ENCODE peak calls at places on chromosomes 16 and 17, in five cellular contexts. One of them, this sample, is unnamed.
A peak's percentile ranks its signal among the peaks of the same experiment; 100 is the strongest.

GRCh38 chr17:75209061-75209460 is 3.6 kb downstream of the NUP85 start:
- DNase-seq in fibroblast of mammary gland: no peak
- DNase-seq in tibial nerve: no peak
- DNase-seq in pancreas: no peak
- DNase-seq in AG04449: no peak
- DNase-seq in this sample: no peak

GRCh38 chr17:55641559-55642160 is 81.0 kb downstream of the TMEM100 start:
- DNase-seq in fibroblast of mammary gland: peak; percentile 75
- DNase-seq in tibial nerve: peak; percentile 78
- DNase-seq in pancreas: no peak
- DNase-seq in AG04449: peak; percentile 12
- DNase-seq in this sample: peak; percentile 53

GRCh38 chr16:87461466-87461975 is 31.3 kb downstream of the ZCCHC14 start:
- DNase-seq in fibroblast of mammary gland: peak; percentile 54
- DNase-seq in tibial nerve: peak; percentile 28
- DNase-seq in pancreas: peak; percentile 97
- DNase-seq in AG04449: no peak
- DNase-seq in this sample: peak; percentile 73

GRCh38 chr16:86566966-86567700 is 504 bp downstream of the FOXC2 start:
- DNase-seq in fibroblast of mammary gland: peak; percentile 61
- DNase-seq in tibial nerve: no peak
- DNase-seq in pancreas: no peak
- DNase-seq in AG04449: no peak
- DNase-seq in this sample: no peak

GRCh38 chr16:25707982-25708583 is 16.3 kb downstream of the HS3ST4 start:
- DNase-seq in fibroblast of mammary gland: peak; percentile 14
- DNase-seq in tibial nerve: no peak
- DNase-seq in pancreas: no peak
- DNase-seq in AG04449: no peak
- DNase-seq in this sample: no peak

GRCh38 chr16:24729967-24730815 is 740 bp downstream of the TNRC6A start:
- DNase-seq in fibroblast of mammary gland: peak; percentile 32
- DNase-seq in tibial nerve: no peak
- DNase-seq in pancreas: peak; percentile 64
- DNase-seq in AG04449: no peak
- DNase-seq in this sample: peak; percentile 21

GRCh38 chr17:7932949-7933348 is 943 bp downstream of the CNTROB start:
- DNase-seq in fibroblast of mammary gland: peak; percentile 77
- DNase-seq in tibial nerve: no peak
- DNase-seq in pancreas: no peak
- DNase-seq in AG04449: no peak
- DNase-seq in this sample: no peak

GRCh38 chr17:40791808-40792436 is 7.8 kb downstream of the KRT28 start:
- DNase-seq in fibroblast of mammary gland: peak; percentile 62
- DNase-seq in tibial nerve: peak; percentile 21
- DNase-seq in pancreas: no peak
- DNase-seq in AG04449: no peak
- DNase-seq in this sample: no peak

GRCh38 chr17:83203073-83203471 is 123.7 kb downstream of the METRNL start:
- DNase-seq in fibroblast of mammary gland: peak; percentile 99
- DNase-seq in tibial nerve: peak; percentile 88
- DNase-seq in pancreas: peak; percentile 48
- DNase-seq in AG04449: peak; percentile 72
- DNase-seq in this sample: no peak

GRCh38 chr17:1755252-1755992 is 6.4 kb upstream of the SERPINF1 start:
- DNase-seq in fibroblast of mammary gland: no peak
- DNase-seq in tibial nerve: no peak
- DNase-seq in pancreas: peak; percentile 77
- DNase-seq in AG04449: no peak
- DNase-seq in this sample: no peak
- TF ChIP-seq CTCF in fibroblast of mammary gland: no peak
- TF ChIP-seq CTCF in tibial nerve: no peak
- TF ChIP-seq CTCF in pancreas: no peak
- TF ChIP-seq CTCF in AG04449: no peak
- TF ChIP-seq CTCF in this sample: no peak

GRCh38 chr17:9763643-9764042 is 27.7 kb downstream of the DHRS7C start:
- DNase-seq in fibroblast of mammary gland: no peak
- DNase-seq in tibial nerve: no peak
- DNase-seq in pancreas: no peak
- DNase-seq in AG04449: no peak
- DNase-seq in this sample: no peak
- TF ChIP-seq CTCF in fibroblast of mammary gland: no peak
- TF ChIP-seq CTCF in tibial nerve: no peak
- TF ChIP-seq CTCF in pancreas: no peak
- TF ChIP-seq CTCF in AG04449: no peak
- TF ChIP-seq CTCF in this sample: no peak

GRCh38 chr17:63446218-63446980 is at the start of gene CYB561:
- DNase-seq in fibroblast of mammary gland: peak; percentile 63
- DNase-seq in tibial nerve: peak; percentile 54
- DNase-seq in pancreas: peak; percentile 96
- DNase-seq in AG04449: no peak
- DNase-seq in this sample: peak; percentile 83
- TF ChIP-seq CTCF in fibroblast of mammary gland: no peak
- TF ChIP-seq CTCF in tibial nerve: no peak
- TF ChIP-seq CTCF in pancreas: peak; percentile 1
- TF ChIP-seq CTCF in AG04449: no peak
- TF ChIP-seq CTCF in this sample: no peak

GRCh38 chr16:54602666-54603065 is 316.1 kb upstream of the IRX3 start:
- DNase-seq in fibroblast of mammary gland: peak; percentile 7
- DNase-seq in tibial nerve: no peak
- DNase-seq in pancreas: no peak
- DNase-seq in AG04449: no peak
- DNase-seq in this sample: no peak
- TF ChIP-seq CTCF in fibroblast of mammary gland: no peak
- TF ChIP-seq CTCF in tibial nerve: no peak
- TF ChIP-seq CTCF in pancreas: no peak
- TF ChIP-seq CTCF in AG04449: no peak
- TF ChIP-seq CTCF in this sample: no peak

DNA sequence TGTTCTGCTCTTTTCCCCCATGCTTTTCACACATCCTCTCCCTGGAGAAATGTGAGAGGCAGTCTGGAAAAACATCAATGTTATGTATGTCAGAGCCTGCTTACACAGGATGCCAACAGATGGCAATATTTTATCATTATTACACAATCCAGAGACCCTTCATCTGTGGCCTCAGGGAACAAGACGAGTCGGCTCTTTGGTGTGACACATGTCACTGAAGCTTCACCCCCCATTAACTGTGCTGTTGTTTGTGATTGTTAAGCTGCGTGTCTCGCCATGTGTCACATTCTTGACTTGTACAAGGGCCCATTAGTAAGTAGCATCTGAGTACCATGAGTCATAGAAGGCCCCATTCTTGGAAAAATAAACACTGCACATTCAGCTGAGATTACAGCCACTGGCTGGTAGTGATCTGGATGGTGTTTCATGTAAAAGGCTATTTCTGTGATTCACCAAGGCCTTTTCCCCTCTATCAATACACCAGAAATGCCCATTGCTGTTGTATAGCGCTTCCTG is 682.1 kb upstream of the SOX9 start:
- DNase-seq in fibroblast of mammary gland: peak; percentile 94
- DNase-seq in tibial nerve: no peak
- DNase-seq in pancreas: no peak
- DNase-seq in AG04449: peak; percentile 90
- DNase-seq in this sample: no peak
- TF ChIP-seq CTCF in fibroblast of mammary gland: no peak
- TF ChIP-seq CTCF in tibial nerve: no peak
- TF ChIP-seq CTCF in pancreas: no peak
- TF ChIP-seq CTCF in AG04449: no peak
- TF ChIP-seq CTCF in this sample: no peak

GRCh38 chr17:48663134-48663924 is 37.2 kb upstream of the HOXB9 start:
- DNase-seq in fibroblast of mammary gland: no peak
- DNase-seq in tibial nerve: no peak
- DNase-seq in pancreas: no peak
- DNase-seq in AG04449: no peak
- DNase-seq in this sample: no peak
- TF ChIP-seq CTCF in fibroblast of mammary gland: peak; percentile 14
- TF ChIP-seq CTCF in tibial nerve: no peak
- TF ChIP-seq CTCF in pancreas: no peak
- TF ChIP-seq CTCF in AG04449: peak; percentile 5
- TF ChIP-seq CTCF in this sample: no peak

GRCh38 chr17:2412561-2413021 is 11.7 kb upstream of the MNT start:
- DNase-seq in fibroblast of mammary gland: no peak
- DNase-seq in tibial nerve: no peak
- DNase-seq in pancreas: peak; percentile 82
- DNase-seq in AG04449: no peak
- DNase-seq in this sample: no peak
- TF ChIP-seq CTCF in fibroblast of mammary gland: no peak
- TF ChIP-seq CTCF in tibial nerve: no peak
- TF ChIP-seq CTCF in pancreas: no peak
- TF ChIP-seq CTCF in AG04449: peak; percentile 6
- TF ChIP-seq CTCF in this sample: no peak

DNA sequence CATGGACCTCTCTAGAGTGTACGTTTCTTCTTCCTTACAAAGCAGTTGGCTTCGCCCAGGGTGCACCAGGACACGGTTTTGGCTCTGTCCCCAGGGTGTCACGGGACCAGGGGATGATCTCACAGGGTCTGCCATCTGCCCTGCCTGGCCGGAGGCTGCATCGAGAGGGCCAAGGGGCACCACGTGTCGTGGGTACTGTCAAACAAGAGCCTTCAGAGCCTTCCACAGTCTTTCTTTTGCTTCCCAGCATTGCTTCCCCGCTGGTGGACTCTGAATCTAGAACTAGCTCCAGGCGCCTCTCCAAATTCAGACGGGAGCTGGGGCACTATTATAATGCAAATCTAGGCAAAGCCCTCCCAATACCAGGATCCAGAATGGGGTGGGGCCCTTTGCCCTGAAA is 47.9 kb downstream of the MAPT start:
- DNase-seq in fibroblast of mammary gland: peak; percentile 38
- DNase-seq in tibial nerve: peak; percentile 17
- DNase-seq in pancreas: no peak
- DNase-seq in AG04449: no peak
- DNase-seq in this sample: no peak
- TF ChIP-seq CTCF in fibroblast of mammary gland: no peak
- TF ChIP-seq CTCF in tibial nerve: no peak
- TF ChIP-seq CTCF in pancreas: no peak
- TF ChIP-seq CTCF in AG04449: no peak
- TF ChIP-seq CTCF in this sample: no peak

GRCh38 chr17:80813318-80813717 is 178.3 kb upstream of the CHMP6 start:
- DNase-seq in fibroblast of mammary gland: no peak
- DNase-seq in tibial nerve: no peak
- DNase-seq in pancreas: no peak
- DNase-seq in AG04449: no peak
- DNase-seq in this sample: no peak

GRCh38 chr17:80811181-80812105 is 180.2 kb upstream of the CHMP6 start:
- DNase-seq in fibroblast of mammary gland: no peak
- DNase-seq in tibial nerve: no peak
- DNase-seq in pancreas: no peak
- DNase-seq in AG04449: no peak
- DNase-seq in this sample: no peak

GRCh38 chr17:80816241-80817103 is 175.2 kb upstream of the CHMP6 start:
- DNase-seq in fibroblast of mammary gland: no peak
- DNase-seq in tibial nerve: no peak
- DNase-seq in pancreas: no peak
- DNase-seq in AG04449: no peak
- DNase-seq in this sample: no peak

GRCh38 chr17:80815151-80815561 is 176.5 kb upstream of the CHMP6 start:
- DNase-seq in fibroblast of mammary gland: no peak
- DNase-seq in tibial nerve: no peak
- DNase-seq in pancreas: no peak
- DNase-seq in AG04449: no peak
- DNase-seq in this sample: no peak

GRCh38 chr17:80812362-80813088 is 179.1 kb upstream of the CHMP6 start:
- DNase-seq in fibroblast of mammary gland: no peak
- DNase-seq in tibial nerve: no peak
- DNase-seq in pancreas: no peak
- DNase-seq in AG04449: no peak
- DNase-seq in this sample: no peak
- TF ChIP-seq CTCF in fibroblast of mammary gland: no peak
- TF ChIP-seq CTCF in tibial nerve: no peak
- TF ChIP-seq CTCF in pancreas: no peak
- TF ChIP-seq CTCF in AG04449: no peak
- TF ChIP-seq CTCF in this sample: no peak

GRCh38 chr16:78005881-78006280 is 16.5 kb upstream of the CLEC3A start:
- DNase-seq in fibroblast of mammary gland: peak; percentile 4
- DNase-seq in tibial nerve: no peak
- DNase-seq in pancreas: no peak
- DNase-seq in AG04449: no peak
- DNase-seq in this sample: no peak
- TF ChIP-seq CTCF in fibroblast of mammary gland: peak; percentile 24
- TF ChIP-seq CTCF in tibial nerve: no peak
- TF ChIP-seq CTCF in pancreas: no peak
- TF ChIP-seq CTCF in AG04449: peak; percentile 26
- TF ChIP-seq CTCF in this sample: peak; percentile 28